ENCODE peak calls at places on chromosomes 3 and 15, in seven cellular contexts. W, G, Y, K, U, A and I are unnamed samples.

GRCh38 chr15:89575656-89576416 is 567 bp downstream of the TICRR start:
- DNase-seq in W (peak; percentile 66), G (peak; percentile 4), Y (no peak), K (peak; percentile 50), U (no peak), A (peak; percentile 47), I (no peak)

GRCh38 chr15:58348095-58348812 is 83.5 kb upstream of the LIPC start:
- DNase-seq in W (no peak), G (no peak), Y (no peak), K (no peak), U (no peak), A (no peak), I (no peak)

GRCh38 chr3:3632439-3632838 is 166.8 kb upstream of the LRRN1 start:
- DNase-seq in W (no peak), G (no peak), Y (no peak), K (no peak), U (no peak), A (no peak), I (no peak)

GRCh38 chr3:176759815-176760506 is 437.3 kb downstream of the TBL1XR1 start:
- DNase-seq in W (no peak), G (no peak), Y (no peak), K (no peak), U (no peak), A (no peak), I (no peak)

GRCh38 chr3:97975466-97975865 is 3.2 kb upstream of the RIOX2 start:
- DNase-seq in W (no peak), G (no peak), Y (no peak), K (no peak), U (no peak), A (no peak), I (no peak)

GRCh38 chr3:103767635-103768034 is 1332.8 kb downstream of the ZPLD1 start:
- DNase-seq in W (no peak), G (no peak), Y (no peak), K (no peak), U (no peak), A (no peak), I (no peak)

GRCh38 chr3:126555795-126556636 is 2.7 kb downstream of the C3orf22 start:
- DNase-seq in W (no peak), G (no peak), Y (no peak), K (no peak), U (no peak), A (peak; percentile 22), I (no peak)

GRCh38 chr15:90058308-90058707 is 44.0 kb downstream of the IDH2 start:
- DNase-seq in W (no peak), G (no peak), Y (no peak), K (no peak), U (no peak), A (no peak), I (no peak)

GRCh38 chr15:84775867-84776449 is 27.6 kb downstream of the ZNF592 start:
- DNase-seq in W (no peak), G (no peak), Y (no peak), K (no peak), U (no peak), A (no peak), I (no peak)

GRCh38 chr3:188006726-188007393 is 147.1 kb upstream of the LPP start:
- DNase-seq in W (no peak), G (no peak), Y (no peak), K (no peak), U (no peak), A (no peak), I (no peak)

GRCh38 chr3:152176998-152177397 is 91.7 kb upstream of the MBNL1 start:
- DNase-seq in W (no peak), G (no peak), Y (no peak), K (no peak), U (no peak), A (no peak), I (no peak)

GRCh38 chr3:103499132-103499885 is 1064.5 kb downstream of the ZPLD1 start:
- DNase-seq in W (no peak), G (peak; percentile 66), Y (no peak), K (peak; percentile 3), U (no peak), A (no peak), I (no peak)

GRCh38 chr3:122974764-122975162 is 52.8 kb downstream of the SEMA5B start:
- DNase-seq in W (peak; percentile 76), G (peak; percentile 54), Y (no peak), K (peak; percentile 62), U (peak; percentile 45), A (no peak), I (no peak)
- H2BK5ac ChIP-seq in W (peak overlapping the region; percentile 97), G (peak overlapping the region; percentile 0), Y (no peak overlapping the region), K (no peak overlapping the region), U (no peak overlapping the region), A (no peak overlapping the region), I (peak overlapping the region; percentile 84)

GRCh38 chr3:21729331-21729730 is 21.7 kb downstream of the ZNF385D start:
- DNase-seq in W (peak; percentile 94), G (no peak), Y (no peak), K (no peak), U (no peak), A (no peak), I (no peak)
- H2AK5ac ChIP-seq in W (no peak overlapping the region), G (no peak overlapping the region), Y (no peak overlapping the region), K (peak overlapping the region; percentile 53), U (no peak overlapping the region), A (no peak overlapping the region), I (no peak overlapping the region)

GRCh38 chr3:159936541-159936940 is 52.1 kb upstream of the IL12A start:
- DNase-seq in W (no peak), G (peak; percentile 36), Y (no peak), K (no peak), U (no peak), A (no peak), I (no peak)

GRCh38 chr3:159941043-159941994 is 47.3 kb upstream of the IL12A start:
- DNase-seq in W (peak; percentile 14), G (peak; percentile 16), Y (no peak), K (no peak), U (peak; percentile 33), A (no peak), I (no peak)

GRCh38 chr3:159937561-159937960 is 51.1 kb upstream of the IL12A start:
- DNase-seq in W (no peak), G (no peak), Y (no peak), K (no peak), U (no peak), A (no peak), I (no peak)

GRCh38 chr3:159934216-159934615 is 54.4 kb upstream of the IL12A start:
- DNase-seq in W (no peak), G (no peak), Y (no peak), K (no peak), U (no peak), A (no peak), I (no peak)

GRCh38 chr3:159938712-159939111 is 49.9 kb upstream of the IL12A start:
- DNase-seq in W (no peak), G (peak; percentile 58), Y (no peak), K (no peak), U (no peak), A (no peak), I (no peak)
- H2BK5ac ChIP-seq in W (no peak overlapping the region), G (no peak overlapping the region), Y (no peak overlapping the region), K (no peak overlapping the region), U (no peak overlapping the region), A (no peak overlapping the region), I (no peak overlapping the region)

GRCh38 chr3:149800693-149801092 is 8.3 kb upstream of the ANKUB1 start:
- DNase-seq in W (no peak), G (no peak), Y (no peak), K (no peak), U (no peak), A (no peak), I (no peak)
- H2AK5ac ChIP-seq in W (no peak overlapping the region), G (no peak overlapping the region), Y (no peak overlapping the region), K (no peak overlapping the region), U (no peak overlapping the region), A (no peak overlapping the region), I (no peak overlapping the region)

GRCh38 chr15:52679232-52680040 is at the start of gene ATOSA:
- DNase-seq in W (peak; percentile 95), G (peak; percentile 84), Y (peak; percentile 90), K (peak; percentile 93), U (peak; percentile 88), A (peak; percentile 94), I (peak; percentile 57)

GRCh38 chr15:52680756-52681155 is 1.6 kb upstream of the ATOSA start:
- DNase-seq in W (no peak), G (no peak), Y (no peak), K (no peak), U (no peak), A (no peak), I (no peak)

GRCh38 chr15:52681441-52681840 is 2.3 kb upstream of the ATOSA start:
- DNase-seq in W (no peak), G (no peak), Y (no peak), K (no peak), U (no peak), A (no peak), I (no peak)

GRCh38 chr15:52678468-52679231 is 538 bp downstream of the ATOSA start:
- DNase-seq in W (peak; percentile 79), G (peak; percentile 66), Y (peak; percentile 52), K (peak; percentile 77), U (peak; percentile 42), A (peak; percentile 73), I (peak; percentile 83)

DNA sequence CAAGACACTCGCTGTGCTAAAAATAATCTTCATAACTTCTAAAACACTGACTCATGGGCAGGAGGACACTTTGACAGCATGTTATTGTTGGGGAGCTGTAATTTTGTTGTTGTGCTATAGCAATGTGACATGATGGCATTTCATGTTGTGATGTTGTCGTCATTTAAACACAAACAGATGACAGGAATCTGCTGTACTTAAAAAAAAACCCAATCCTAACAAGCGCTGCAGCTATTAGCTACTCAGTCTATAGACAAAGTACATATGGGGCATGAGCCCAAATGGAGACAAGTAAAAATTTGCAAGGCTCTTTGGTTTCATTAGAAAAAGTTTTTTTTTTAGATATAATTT is 828 bp upstream of the ATOSA start:
- DNase-seq in W (no peak), G (peak; percentile 1), Y (peak; percentile 14), K (peak; percentile 76), U (no peak), A (no peak), I (no peak)
- H2BK5ac ChIP-seq in W (no peak overlapping the region), G (no peak overlapping the region), Y (no peak overlapping the region), K (no peak overlapping the region), U (no peak overlapping the region), A (no peak overlapping the region), I (no peak overlapping the region)

GRCh38 chr3:142998439-142998838 is 2.9 kb upstream of the U2SURP start:
- DNase-seq in W (no peak), G (peak; percentile 84), Y (no peak), K (no peak), U (no peak), A (no peak), I (no peak)
- H2AK5ac ChIP-seq in W (no peak overlapping the region), G (no peak overlapping the region), Y (no peak overlapping the region), K (no peak overlapping the region), U (no peak overlapping the region), A (no peak overlapping the region), I (no peak overlapping the region)